ENCODE peak calls at places on chromosomes 5 and 9, in five cellular contexts. B is stomach, I is IMR-90, Q is uterus, O is body of pancreas. K is an unnamed sample.

GRCh38 chr5:151664694-151665583 is 21.8 kb downstream of the SPARC start:
- DNase-seq in B (no peak), I (peak), Q (peak), O (no peak), K (no peak)

GRCh38 chr5:172841258-172841657 is 7.2 kb downstream of the ERGIC1 start:
- DNase-seq in B (no peak), I (no peak), Q (no peak), O (no peak), K (no peak)

GRCh38 chr9:28120241-28121025 is 547.2 kb upstream of the C9orf72 start:
- DNase-seq in B (no peak), I (no peak), Q (no peak), O (no peak), K (no peak)

GRCh38 chr5:85266692-85267091 is 882.0 kb upstream of the EDIL3 start:
- DNase-seq in B (no peak), I (no peak), Q (no peak), O (no peak), K (no peak)

GRCh38 chr9:113578877-113579269 is 115.3 kb downstream of the RGS3 start:
- DNase-seq in B (peak), I (peak), Q (no peak), O (peak), K (peak)

GRCh38 chr9:138046641-138047301 is 169.2 kb downstream of the CACNA1B start:
- DNase-seq in B (peak), I (no peak), Q (no peak), O (no peak), K (no peak)

GRCh38 chr5:96149546-96149945 is 187.9 kb upstream of the ELL2 start:
- DNase-seq in B (no peak), I (peak), Q (no peak), O (no peak), K (no peak)

GRCh38 chr5:169009171-169009570 is 291.8 kb downstream of the SLIT3 start:
- DNase-seq in B (no peak), I (no peak), Q (no peak), O (no peak), K (no peak)

GRCh38 chr5:56962286-56962685 is 10.4 kb upstream of the MIER3 start:
- DNase-seq in B (no peak), I (no peak), Q (no peak), O (no peak), K (no peak)

GRCh38 chr5:160271396-160271795 is 41.0 kb downstream of the CCNJL start:
- DNase-seq in B (no peak), I (no peak), Q (no peak), O (no peak), K (no peak)

GRCh38 chr9:33166263-33167083 is 663 bp downstream of the B4GALT1 start:
- DNase-seq in B (peak), I (no peak), Q (no peak), O (no peak), K (no peak)

GRCh38 chr5:117645400-117645799 is 1070.8 kb upstream of the SEMA6A start:
- DNase-seq in B (no peak), I (no peak), Q (no peak), O (no peak), K (no peak)

GRCh38 chr5:173869316-173869715 is 18.8 kb upstream of the CPEB4 start:
- DNase-seq in B (peak), I (no peak), Q (no peak), O (no peak), K (no peak)

GRCh38 chr5:173864126-173865075 is 23.7 kb upstream of the CPEB4 start:
- DNase-seq in B (peak), I (no peak), Q (no peak), O (no peak), K (no peak)

GRCh38 chr5:173868096-173868879 is 19.9 kb upstream of the CPEB4 start:
- DNase-seq in B (peak), I (peak), Q (no peak), O (peak), K (no peak)

GRCh38 chr5:173867173-173867679 is 20.9 kb upstream of the CPEB4 start:
- DNase-seq in B (no peak), I (no peak), Q (no peak), O (no peak), K (no peak)

GRCh38 chr5:173866249-173867172 is 21.6 kb upstream of the CPEB4 start:
- DNase-seq in B (no peak), I (no peak), Q (no peak), O (no peak), K (no peak)
- TF ChIP-seq POLR2A in B (no peak), I (no peak), Q (no peak), O (no peak), K (no peak)

GRCh38 chr9:12775963-12776774 is 1.3 kb downstream of the LURAP1L start:
- DNase-seq in B (peak), I (peak), Q (peak), O (peak), K (peak)
- TF ChIP-seq POLR2A in B (no peak), I (peak), Q (no peak), O (peak), K (peak)

GRCh38 chr9:136267261-136268111 is 21.9 kb upstream of the QSOX2 start:
- DNase-seq in B (peak), I (peak), Q (peak), O (peak), K (peak)
- TF ChIP-seq POLR2A in B (no peak), I (no peak), Q (no peak), O (peak), K (peak)

GRCh38 chr5:108747111-108748009 is at the start of gene FER:
- DNase-seq in B (no peak), I (peak), Q (no peak), O (peak), K (peak)
- TF ChIP-seq POLR2A in B (no peak), I (no peak), Q (peak), O (no peak), K (no peak)